ENCODE peak calls at places on chromosomes 2 and 18, in seven cellular contexts. One of them, this sample, is unnamed.

GRCh38 chr2:24907106-24907505 is 12.9 kb downstream of the ADCY3 start:
- DNase-seq in effector memory CD8-positive, alpha-beta T cell: no peak
- DNase-seq in activated CD8-positive, alpha-beta memory T cell treated with anti-CD3 and anti-CD28 coated beads for 48 hours: no peak
- DNase-seq in Kasumi-1: peak; percentile 21
- DNase-seq in RPMI8226: no peak
- DNase-seq in foreskin keratinocyte: no peak
- DNase-seq in stimulated activated CD4-positive, alpha-beta T cell treated with anti-CD3 and anti-CD28 coated beads, Interleukin-2, amount 100 ng/mL, for 24 hours: no peak
- DNase-seq in this sample: no peak

GRCh38 chr18:24792164-24792563 is 331.7 kb downstream of the HRH4 start:
- DNase-seq in effector memory CD8-positive, alpha-beta T cell: no peak
- DNase-seq in activated CD8-positive, alpha-beta memory T cell treated with anti-CD3 and anti-CD28 coated beads for 48 hours: no peak
- DNase-seq in Kasumi-1: no peak
- DNase-seq in RPMI8226: no peak
- DNase-seq in foreskin keratinocyte: no peak
- DNase-seq in stimulated activated CD4-positive, alpha-beta T cell treated with anti-CD3 and anti-CD28 coated beads, Interleukin-2, amount 100 ng/mL, for 24 hours: no peak
- DNase-seq in this sample: no peak

GRCh38 chr2:237774811-237775553 is 23.6 kb upstream of the RBM44 start:
- DNase-seq in effector memory CD8-positive, alpha-beta T cell: peak; percentile 11
- DNase-seq in activated CD8-positive, alpha-beta memory T cell treated with anti-CD3 and anti-CD28 coated beads for 48 hours: no peak
- DNase-seq in Kasumi-1: peak; percentile 31
- DNase-seq in RPMI8226: peak; percentile 51
- DNase-seq in foreskin keratinocyte: no peak
- DNase-seq in stimulated activated CD4-positive, alpha-beta T cell treated with anti-CD3 and anti-CD28 coated beads, Interleukin-2, amount 100 ng/mL, for 24 hours: peak; percentile 54
- DNase-seq in this sample: peak; percentile 55

GRCh38 chr18:26008096-26008495 is 82.3 kb downstream of the SS18 start:
- DNase-seq in effector memory CD8-positive, alpha-beta T cell: no peak
- DNase-seq in activated CD8-positive, alpha-beta memory T cell treated with anti-CD3 and anti-CD28 coated beads for 48 hours: no peak
- DNase-seq in Kasumi-1: no peak
- DNase-seq in RPMI8226: no peak
- DNase-seq in foreskin keratinocyte: no peak
- DNase-seq in stimulated activated CD4-positive, alpha-beta T cell treated with anti-CD3 and anti-CD28 coated beads, Interleukin-2, amount 100 ng/mL, for 24 hours: no peak
- DNase-seq in this sample: no peak

GRCh38 chr2:52423111-52423510 is 1344.5 kb upstream of the CHAC2 start:
- DNase-seq in effector memory CD8-positive, alpha-beta T cell: no peak
- DNase-seq in activated CD8-positive, alpha-beta memory T cell treated with anti-CD3 and anti-CD28 coated beads for 48 hours: no peak
- DNase-seq in Kasumi-1: no peak
- DNase-seq in RPMI8226: no peak
- DNase-seq in foreskin keratinocyte: no peak
- DNase-seq in stimulated activated CD4-positive, alpha-beta T cell treated with anti-CD3 and anti-CD28 coated beads, Interleukin-2, amount 100 ng/mL, for 24 hours: no peak
- DNase-seq in this sample: no peak

GRCh38 chr2:171318463-171318934 is 115.3 kb downstream of the METTL8 start:
- DNase-seq in effector memory CD8-positive, alpha-beta T cell: no peak
- DNase-seq in activated CD8-positive, alpha-beta memory T cell treated with anti-CD3 and anti-CD28 coated beads for 48 hours: no peak
- DNase-seq in Kasumi-1: no peak
- DNase-seq in RPMI8226: peak; percentile 81
- DNase-seq in foreskin keratinocyte: no peak
- DNase-seq in stimulated activated CD4-positive, alpha-beta T cell treated with anti-CD3 and anti-CD28 coated beads, Interleukin-2, amount 100 ng/mL, for 24 hours: peak; percentile 26
- DNase-seq in this sample: no peak

GRCh38 chr2:70939847-70940580 is 4.3 kb downstream of the ATP6V1B1 start:
- DNase-seq in effector memory CD8-positive, alpha-beta T cell: no peak
- DNase-seq in activated CD8-positive, alpha-beta memory T cell treated with anti-CD3 and anti-CD28 coated beads for 48 hours: no peak
- DNase-seq in Kasumi-1: no peak
- DNase-seq in RPMI8226: no peak
- DNase-seq in foreskin keratinocyte: no peak
- DNase-seq in stimulated activated CD4-positive, alpha-beta T cell treated with anti-CD3 and anti-CD28 coated beads, Interleukin-2, amount 100 ng/mL, for 24 hours: no peak
- DNase-seq in this sample: no peak

GRCh38 chr2:145380436-145381017 is 860.6 kb upstream of the ZEB2 start:
- DNase-seq in effector memory CD8-positive, alpha-beta T cell: no peak
- DNase-seq in activated CD8-positive, alpha-beta memory T cell treated with anti-CD3 and anti-CD28 coated beads for 48 hours: no peak
- DNase-seq in Kasumi-1: no peak
- DNase-seq in RPMI8226: no peak
- DNase-seq in foreskin keratinocyte: peak; percentile 61
- DNase-seq in stimulated activated CD4-positive, alpha-beta T cell treated with anti-CD3 and anti-CD28 coated beads, Interleukin-2, amount 100 ng/mL, for 24 hours: no peak
- DNase-seq in this sample: peak; percentile 74

GRCh38 chr18:9534844-9535243 is 59.5 kb downstream of the RALBP1 start:
- DNase-seq in effector memory CD8-positive, alpha-beta T cell: no peak
- DNase-seq in activated CD8-positive, alpha-beta memory T cell treated with anti-CD3 and anti-CD28 coated beads for 48 hours: no peak
- DNase-seq in Kasumi-1: no peak
- DNase-seq in RPMI8226: no peak
- DNase-seq in foreskin keratinocyte: no peak
- DNase-seq in stimulated activated CD4-positive, alpha-beta T cell treated with anti-CD3 and anti-CD28 coated beads, Interleukin-2, amount 100 ng/mL, for 24 hours: no peak
- DNase-seq in this sample: no peak

GRCh38 chr2:162074579-162074922 is 536 bp upstream of the DPP4 start:
- DNase-seq in effector memory CD8-positive, alpha-beta T cell: no peak
- DNase-seq in activated CD8-positive, alpha-beta memory T cell treated with anti-CD3 and anti-CD28 coated beads for 48 hours: no peak
- DNase-seq in Kasumi-1: no peak
- DNase-seq in RPMI8226: no peak
- DNase-seq in foreskin keratinocyte: no peak
- DNase-seq in stimulated activated CD4-positive, alpha-beta T cell treated with anti-CD3 and anti-CD28 coated beads, Interleukin-2, amount 100 ng/mL, for 24 hours: no peak
- DNase-seq in this sample: no peak

GRCh38 chr2:74041726-74042125 is 57.0 kb downstream of the TET3 start:
- DNase-seq in effector memory CD8-positive, alpha-beta T cell: no peak
- DNase-seq in activated CD8-positive, alpha-beta memory T cell treated with anti-CD3 and anti-CD28 coated beads for 48 hours: no peak
- DNase-seq in Kasumi-1: no peak
- DNase-seq in RPMI8226: no peak
- DNase-seq in foreskin keratinocyte: no peak
- DNase-seq in stimulated activated CD4-positive, alpha-beta T cell treated with anti-CD3 and anti-CD28 coated beads, Interleukin-2, amount 100 ng/mL, for 24 hours: no peak
- DNase-seq in this sample: no peak

GRCh38 chr18:79672490-79673276 is 6.9 kb upstream of the CTDP1 start:
- DNase-seq in effector memory CD8-positive, alpha-beta T cell: no peak
- DNase-seq in activated CD8-positive, alpha-beta memory T cell treated with anti-CD3 and anti-CD28 coated beads for 48 hours: no peak
- DNase-seq in Kasumi-1: no peak
- DNase-seq in RPMI8226: no peak
- DNase-seq in foreskin keratinocyte: no peak
- DNase-seq in stimulated activated CD4-positive, alpha-beta T cell treated with anti-CD3 and anti-CD28 coated beads, Interleukin-2, amount 100 ng/mL, for 24 hours: no peak
- DNase-seq in this sample: no peak

GRCh38 chr18:30510882-30511281 is 531.7 kb downstream of the DSC3 start:
- DNase-seq in effector memory CD8-positive, alpha-beta T cell: no peak
- DNase-seq in activated CD8-positive, alpha-beta memory T cell treated with anti-CD3 and anti-CD28 coated beads for 48 hours: no peak
- DNase-seq in Kasumi-1: no peak
- DNase-seq in RPMI8226: no peak
- DNase-seq in foreskin keratinocyte: no peak
- DNase-seq in stimulated activated CD4-positive, alpha-beta T cell treated with anti-CD3 and anti-CD28 coated beads, Interleukin-2, amount 100 ng/mL, for 24 hours: no peak
- DNase-seq in this sample: no peak

GRCh38 chr2:72127401-72128058 is 20.1 kb downstream of the CYP26B1 start:
- DNase-seq in effector memory CD8-positive, alpha-beta T cell: no peak
- DNase-seq in activated CD8-positive, alpha-beta memory T cell treated with anti-CD3 and anti-CD28 coated beads for 48 hours: no peak
- DNase-seq in Kasumi-1: no peak
- DNase-seq in RPMI8226: no peak
- DNase-seq in foreskin keratinocyte: no peak
- DNase-seq in stimulated activated CD4-positive, alpha-beta T cell treated with anti-CD3 and anti-CD28 coated beads, Interleukin-2, amount 100 ng/mL, for 24 hours: peak; percentile 4
- DNase-seq in this sample: no peak

GRCh38 chr18:58315739-58316215 is 271.8 kb downstream of the NEDD4L start:
- DNase-seq in effector memory CD8-positive, alpha-beta T cell: no peak
- DNase-seq in activated CD8-positive, alpha-beta memory T cell treated with anti-CD3 and anti-CD28 coated beads for 48 hours: no peak
- DNase-seq in Kasumi-1: no peak
- DNase-seq in RPMI8226: no peak
- DNase-seq in foreskin keratinocyte: peak; percentile 71
- DNase-seq in stimulated activated CD4-positive, alpha-beta T cell treated with anti-CD3 and anti-CD28 coated beads, Interleukin-2, amount 100 ng/mL, for 24 hours: no peak
- DNase-seq in this sample: peak; percentile 8

GRCh38 chr18:60889442-60889841 is 443.8 kb upstream of the CDH20 start:
- DNase-seq in effector memory CD8-positive, alpha-beta T cell: no peak
- DNase-seq in activated CD8-positive, alpha-beta memory T cell treated with anti-CD3 and anti-CD28 coated beads for 48 hours: no peak
- DNase-seq in Kasumi-1: no peak
- DNase-seq in RPMI8226: no peak
- DNase-seq in foreskin keratinocyte: no peak
- DNase-seq in stimulated activated CD4-positive, alpha-beta T cell treated with anti-CD3 and anti-CD28 coated beads, Interleukin-2, amount 100 ng/mL, for 24 hours: no peak
- DNase-seq in this sample: no peak

GRCh38 chr2:55097462-55098410 is 47.5 kb upstream of the RTN4 start:
- DNase-seq in effector memory CD8-positive, alpha-beta T cell: no peak
- DNase-seq in activated CD8-positive, alpha-beta memory T cell treated with anti-CD3 and anti-CD28 coated beads for 48 hours: no peak
- DNase-seq in Kasumi-1: no peak
- DNase-seq in RPMI8226: no peak
- DNase-seq in foreskin keratinocyte: no peak
- DNase-seq in stimulated activated CD4-positive, alpha-beta T cell treated with anti-CD3 and anti-CD28 coated beads, Interleukin-2, amount 100 ng/mL, for 24 hours: no peak
- DNase-seq in this sample: no peak

GRCh38 chr2:99619211-99619610 is 129.4 kb upstream of the REV1 start:
- DNase-seq in effector memory CD8-positive, alpha-beta T cell: no peak
- DNase-seq in activated CD8-positive, alpha-beta memory T cell treated with anti-CD3 and anti-CD28 coated beads for 48 hours: no peak
- DNase-seq in Kasumi-1: no peak
- DNase-seq in RPMI8226: no peak
- DNase-seq in foreskin keratinocyte: no peak
- DNase-seq in stimulated activated CD4-positive, alpha-beta T cell treated with anti-CD3 and anti-CD28 coated beads, Interleukin-2, amount 100 ng/mL, for 24 hours: no peak
- DNase-seq in this sample: no peak

GRCh38 chr18:21364471-21364870 is 122.4 kb downstream of the GREB1L start:
- DNase-seq in effector memory CD8-positive, alpha-beta T cell: no peak
- DNase-seq in activated CD8-positive, alpha-beta memory T cell treated with anti-CD3 and anti-CD28 coated beads for 48 hours: no peak
- DNase-seq in Kasumi-1: no peak
- DNase-seq in RPMI8226: no peak
- DNase-seq in foreskin keratinocyte: no peak
- DNase-seq in stimulated activated CD4-positive, alpha-beta T cell treated with anti-CD3 and anti-CD28 coated beads, Interleukin-2, amount 100 ng/mL, for 24 hours: no peak
- DNase-seq in this sample: no peak

GRCh38 chr2:200466703-200467418 is 43.0 kb downstream of the KCTD18 start:
- DNase-seq in effector memory CD8-positive, alpha-beta T cell: peak; percentile 11
- DNase-seq in activated CD8-positive, alpha-beta memory T cell treated with anti-CD3 and anti-CD28 coated beads for 48 hours: no peak
- DNase-seq in Kasumi-1: no peak
- DNase-seq in RPMI8226: no peak
- DNase-seq in foreskin keratinocyte: no peak
- DNase-seq in stimulated activated CD4-positive, alpha-beta T cell treated with anti-CD3 and anti-CD28 coated beads, Interleukin-2, amount 100 ng/mL, for 24 hours: peak; percentile 52
- DNase-seq in this sample: no peak